ENCODE peak calls at places on chromosomes 11 and 22, in eight cellular contexts. O is iPS DF 6.9; Z is heart right ventricle; S is CD8-positive, alpha-beta T cell; W is HEK293T; C is iPS-NIHi11; Q is RWPE1; Y is hepatic stellate cell. T is an unnamed sample.

GRCh38 chr11:118689852-118690552 is 10.6 kb upstream of the TREH start:
- DNase-seq in C (peak; percentile 95), S (peak; percentile 67), Q (peak; percentile 95), W (peak; percentile 94), Y (peak; percentile 93), O (peak; percentile 87), Z (peak; percentile 93), T (peak; percentile 77)

GRCh38 chr11:106105986-106106385 is 28.5 kb downstream of the AASDHPPT start:
- DNase-seq in O (no peak), Z (no peak), S (no peak), Y (no peak), Q (no peak), C (no peak), W (no peak), T (no peak)

GRCh38 chr11:71446942-71447688 is 1.1 kb downstream of the DHCR7 start:
- DNase-seq in O (no peak), Z (no peak), Q (peak; percentile 74), S (no peak), W (no peak), Y (peak; percentile 70), C (no peak), T (no peak)

GRCh38 chr22:45934659-45935341 is 42.2 kb downstream of the WNT7B start:
- DNase-seq in C (peak; percentile 55), S (no peak), W (no peak), O (no peak), Q (peak; percentile 93), Z (peak; percentile 35), Y (peak; percentile 86), T (peak; percentile 86)

GRCh38 chr11:28488336-28488735 is 380.1 kb downstream of the METTL15 start:
- DNase-seq in S (no peak), Q (no peak), O (no peak), Z (no peak), C (no peak), W (no peak), Y (no peak), T (no peak)

GRCh38 chr22:46149998-46150549 is at the start of gene PPARA:
- DNase-seq in Q (peak; percentile 85), W (peak; percentile 91), O (no peak), C (peak; percentile 99), Z (peak; percentile 95), Y (peak; percentile 98), S (peak; percentile 60), T (peak; percentile 82)

GRCh38 chr11:71199226-71199815 is 53.1 kb downstream of the SHANK2 start:
- DNase-seq in W (no peak), C (no peak), Q (no peak), Z (no peak), O (no peak), S (no peak), Y (no peak), T (no peak)

GRCh38 chr11:73189723-73190556 is 28.1 kb upstream of the P2RY2 start:
- DNase-seq in Q (no peak), Z (no peak), C (no peak), S (no peak), W (no peak), Y (no peak), O (no peak), T (no peak)

GRCh38 chr22:50577697-50577986 is 585 bp downstream of the CPT1B start:
- DNase-seq in Z (peak; percentile 15), O (no peak), C (no peak), S (no peak), Q (no peak), W (no peak), Y (no peak), T (no peak)

GRCh38 chr11:66906077-66906929 is 49.4 kb downstream of the LRFN4 start:
- DNase-seq in O (no peak), Y (no peak), Z (no peak), W (no peak), S (no peak), Q (peak; percentile 76), C (peak; percentile 34), T (no peak)

GRCh38 chr11:476416-476815 is 26.3 kb downstream of the PTDSS2 start:
- DNase-seq in Q (no peak), S (no peak), C (no peak), W (no peak), Z (no peak), O (no peak), Y (no peak), T (no peak)

GRCh38 chr22:32733900-32734299 is 67.6 kb upstream of the TIMP3 start:
- DNase-seq in O (no peak), W (no peak), C (no peak), Y (no peak), S (no peak), Z (no peak), Q (no peak), T (no peak)

GRCh38 chr22:49735411-49736311 is 92.0 kb downstream of the BRD1 start:
- DNase-seq in Y (no peak), C (peak; percentile 94), Z (no peak), W (peak; percentile 40), O (no peak), S (no peak), Q (peak; percentile 25), T (no peak)

GRCh38 chr22:48594757-48595510 is 1232.7 kb downstream of the BRD1 start:
- DNase-seq in C (no peak), O (no peak), W (no peak), S (no peak), Y (no peak), Z (no peak), Q (no peak), T (no peak)

GRCh38 chr11:111676878-111677585 is 74.8 kb downstream of the SIK2 start:
- DNase-seq in Y (peak; percentile 16), C (no peak), O (no peak), W (no peak), Z (no peak), Q (peak; percentile 45), S (no peak), T (peak; percentile 3)

GRCh38 chr11:122210378-122210995 is 94.5 kb upstream of the BLID start:
- DNase-seq in W (no peak), S (no peak), Z (no peak), Y (no peak), C (no peak), Q (no peak), O (no peak), T (no peak)

GRCh38 chr11:132718711-132719641 is 813.3 kb downstream of the OPCML start:
- DNase-seq in Z (no peak), O (no peak), C (no peak), Q (no peak), W (no peak), S (no peak), Y (no peak), T (no peak)

GRCh38 chr11:35721576-35722341 is 59.2 kb downstream of the TRIM44 start:
- DNase-seq in C (no peak), O (no peak), Z (no peak), W (no peak), Q (no peak), S (no peak), Y (no peak), T (no peak)

GRCh38 chr22:31753005-31753633 is 700 bp upstream of the DEPDC5 start:
- DNase-seq in O (no peak), Q (peak; percentile 5), Z (peak; percentile 37), W (peak; percentile 54), Y (no peak), C (peak; percentile 56), S (no peak), T (no peak)

GRCh38 chr11:117825538-117826359 is 1.2 kb upstream of the FXYD2 start:
- DNase-seq in C (no peak), Q (no peak), W (no peak), O (no peak), S (no peak), Z (no peak), Y (no peak), T (no peak)

GRCh38 chr11:117199061-117199915 is at the start of gene TAGLN:
- DNase-seq in W (no peak), Y (peak; percentile 99), Z (peak; percentile 78), C (peak; percentile 89), O (peak; percentile 60), S (no peak), Q (peak; percentile 86), T (no peak)

GRCh38 chr11:131998020-131998419 is 627.6 kb downstream of the NTM start:
- DNase-seq in Y (no peak), C (no peak), Q (no peak), O (no peak), S (no peak), Z (no peak), W (peak; percentile 37), T (no peak)

GRCh38 chr11:117980716-117981115 is 5.5 kb upstream of the IL10RA start:
- DNase-seq in W (no peak), O (no peak), S (no peak), Y (no peak), C (no peak), Z (no peak), Q (no peak), T (no peak)

GRCh38 chr11:73481626-73482025 is 105.4 kb downstream of the RELT start:
- DNase-seq in Y (no peak), Z (no peak), W (no peak), S (no peak), Q (no peak), C (no peak), O (no peak), T (no peak)

GRCh38 chr11:45405916-45406670 is 120.0 kb upstream of the SYT13 start:
- DNase-seq in S (no peak), W (no peak), Z (no peak), Y (no peak), C (no peak), O (no peak), Q (no peak), T (no peak)

GRCh38 chr22:43532301-43533050 is 120.7 kb downstream of the MPPED1 start:
- DNase-seq in Q (no peak), O (no peak), C (no peak), Y (no peak), Z (no peak), W (no peak), S (no peak), T (no peak)

GRCh38 chr11:107770546-107770945 is 58.7 kb upstream of the SLN start:
- DNase-seq in C (no peak), Z (no peak), S (no peak), Q (no peak), Y (peak; percentile 61), W (no peak), O (no peak), T (peak; percentile 6)

GRCh38 chr11:112834277-112834755 is 126.9 kb upstream of the NCAM1 start:
- DNase-seq in Q (no peak), W (no peak), C (no peak), O (no peak), Z (peak; percentile 70), Y (no peak), S (no peak), T (no peak)

GRCh38 chr22:24871611-24872205 is 65.7 kb downstream of the SGSM1 start:
- DNase-seq in O (no peak), Q (no peak), Z (no peak), Y (no peak), W (no peak), C (no peak), S (no peak), T (no peak)

GRCh38 chr22:45504703-45505341 is 2.1 kb downstream of the FBLN1 start:
- DNase-seq in Y (peak; percentile 7), W (no peak), Z (peak; percentile 63), S (no peak), C (no peak), O (no peak), Q (no peak), T (no peak)

GRCh38 chr22:39536711-39537110 is 4.2 kb upstream of the RPS19BP1 start:
- DNase-seq in O (no peak), Y (no peak), Z (no peak), Q (no peak), W (no peak), C (no peak), S (no peak), T (no peak)

GRCh38 chr11:15525582-15525981 is 410.9 kb downstream of the INSC start:
- DNase-seq in Q (no peak), C (no peak), Y (no peak), Z (no peak), S (no peak), O (no peak), W (no peak), T (no peak)

GRCh38 chr11:9219115-9219514 is 46.0 kb downstream of the DENND5A start:
- DNase-seq in Z (no peak), O (no peak), W (no peak), Q (no peak), S (no peak), C (no peak), Y (no peak), T (no peak)

GRCh38 chr11:65571420-65571819 is 918 bp upstream of the FAM89B start:
- DNase-seq in Q (no peak), Y (no peak), S (no peak), W (no peak), O (no peak), Z (no peak), C (no peak), T (no peak)